ENCODE peak calls at places on chromosomes 7 and 10, in five cellular contexts. One of them, this sample, is unnamed.
A peak's percentile ranks its signal among the peaks of the same experiment; 100 is the strongest.

GRCh38 chr7:131327049-131327625 is 539 bp upstream of the MKLN1 start:
- DNase-seq in psoas muscle: no peak
- DNase-seq in MM.1S: no peak
- DNase-seq in SK-N-SH: peak; percentile 74
- DNase-seq in A673: peak; percentile 57
- DNase-seq in this sample: peak; percentile 74

GRCh38 chr10:130707389-130707979 is 571.3 kb downstream of the GLRX3 start:
- DNase-seq in psoas muscle: no peak
- DNase-seq in MM.1S: no peak
- DNase-seq in A673: peak; percentile 14
- DNase-seq in SK-N-SH: no peak
- DNase-seq in this sample: no peak

GRCh38 chr10:7438196-7438986 is 27.6 kb upstream of the SFMBT2 start:
- DNase-seq in MM.1S: no peak
- DNase-seq in psoas muscle: no peak
- DNase-seq in A673: peak; percentile 24
- DNase-seq in SK-N-SH: peak; percentile 52
- DNase-seq in this sample: no peak

GRCh38 chr7:17965600-17965999 is 25.3 kb upstream of the SNX13 start:
- DNase-seq in MM.1S: no peak
- DNase-seq in psoas muscle: no peak
- DNase-seq in SK-N-SH: no peak
- DNase-seq in A673: no peak
- DNase-seq in this sample: no peak

GRCh38 chr10:12081879-12082560 is 13.3 kb downstream of the DHTKD1 start:
- DNase-seq in SK-N-SH: no peak
- DNase-seq in psoas muscle: no peak
- DNase-seq in MM.1S: no peak
- DNase-seq in A673: no peak
- DNase-seq in this sample: no peak

GRCh38 chr7:44398953-44399574 is 73.7 kb upstream of the CAMK2B start:
- DNase-seq in A673: peak; percentile 90
- DNase-seq in SK-N-SH: no peak
- DNase-seq in MM.1S: no peak
- DNase-seq in psoas muscle: no peak
- DNase-seq in this sample: peak; percentile 76

GRCh38 chr10:131762789-131763696 is 137.8 kb upstream of the PPP2R2D start:
- DNase-seq in psoas muscle: no peak
- DNase-seq in MM.1S: no peak
- DNase-seq in A673: no peak
- DNase-seq in SK-N-SH: no peak
- DNase-seq in this sample: no peak

GRCh38 chr10:30553625-30554442 is 75.7 kb downstream of the LYZL2 start:
- DNase-seq in SK-N-SH: no peak
- DNase-seq in psoas muscle: peak; percentile 67
- DNase-seq in MM.1S: no peak
- DNase-seq in A673: peak; percentile 75
- DNase-seq in this sample: no peak

DNA sequence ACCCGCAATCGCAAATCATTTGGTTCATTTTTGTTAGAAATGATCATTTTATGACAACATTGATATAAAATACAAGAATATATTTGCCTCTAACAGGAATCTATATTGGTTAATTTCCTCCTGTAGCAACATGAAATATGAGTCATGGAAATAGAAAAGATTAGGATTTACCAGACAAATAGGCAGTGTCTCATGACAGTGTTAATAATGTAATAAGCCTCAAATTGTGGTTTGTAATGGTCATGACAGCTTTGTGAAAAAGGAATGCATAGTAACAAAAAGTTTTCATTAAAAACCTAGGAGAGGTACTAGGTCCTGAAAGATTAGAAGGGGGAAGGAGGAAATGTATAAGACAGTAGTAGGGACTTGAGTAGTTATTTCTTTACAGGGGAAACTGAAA is 7.9 kb upstream of the SLK start:
- DNase-seq in MM.1S: no peak
- DNase-seq in SK-N-SH: no peak
- DNase-seq in psoas muscle: no peak
- DNase-seq in A673: no peak
- DNase-seq in this sample: no peak
- H3K4me1 ChIP-seq in MM.1S: no peaks in the 10 kb centered on the region
- H3K4me1 ChIP-seq in SK-N-SH: no peaks in the 10 kb centered on the region
- H3K4me1 ChIP-seq in psoas muscle: peaks cover 14% of the 10 kb centered on the region
- H3K4me1 ChIP-seq in A673: no peaks in the 10 kb centered on the region
- H3K4me1 ChIP-seq in this sample: no peaks in the 10 kb centered on the region

DNA sequence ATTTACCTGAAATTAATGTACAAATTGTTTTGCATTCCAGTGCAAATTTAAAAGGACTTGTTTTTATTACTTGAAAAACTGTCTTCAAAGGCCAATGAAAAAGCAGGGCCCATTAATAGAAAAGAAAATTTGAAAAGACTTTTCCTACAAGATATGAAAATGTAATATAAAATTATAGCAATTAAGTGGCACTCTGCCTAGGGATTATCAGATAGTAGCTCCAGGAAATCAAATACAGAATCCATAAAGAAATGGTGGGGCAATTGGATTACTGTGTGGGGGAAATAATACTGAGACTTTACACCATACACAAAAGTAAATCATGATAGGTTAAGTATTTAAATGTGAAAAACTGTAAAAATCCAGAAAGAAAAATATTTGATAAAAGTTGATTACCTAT is 89.7 kb downstream of the GLCCI1 start:
- DNase-seq in A673: no peak
- DNase-seq in psoas muscle: no peak
- DNase-seq in MM.1S: no peak
- DNase-seq in SK-N-SH: peak; percentile 54
- DNase-seq in this sample: no peak
- H3K4me3 ChIP-seq in A673: no peak overlapping the region
- H3K4me3 ChIP-seq in psoas muscle: no peak overlapping the region
- H3K4me3 ChIP-seq in MM.1S: no peak overlapping the region
- H3K4me3 ChIP-seq in SK-N-SH: no peak overlapping the region
- H3K4me3 ChIP-seq in this sample: no peak overlapping the region

DNA sequence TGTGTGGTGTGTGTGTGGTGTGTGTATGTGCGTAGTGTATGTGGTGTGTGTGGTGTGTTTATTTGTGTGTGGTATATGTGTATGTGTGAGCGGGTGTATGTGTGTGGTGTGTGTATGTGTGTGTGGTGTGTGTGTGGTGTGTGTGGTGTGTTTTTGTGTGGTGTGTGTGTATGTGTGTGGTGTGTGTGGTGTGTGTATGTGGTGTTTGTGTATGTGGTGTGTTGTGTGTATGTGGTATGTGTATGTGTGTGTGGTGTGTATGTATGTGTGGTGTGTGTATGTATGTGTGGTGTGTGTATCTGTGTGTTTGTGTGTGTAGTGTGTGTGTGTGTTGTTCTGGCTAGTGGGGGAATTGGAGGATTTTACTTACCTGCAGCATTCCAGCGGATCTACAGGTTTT is 427.4 kb downstream of the PAXIP1 start:
- DNase-seq in psoas muscle: no peak
- DNase-seq in A673: no peak
- DNase-seq in MM.1S: no peak
- DNase-seq in SK-N-SH: no peak
- DNase-seq in this sample: no peak
- H3K27me3 ChIP-seq in psoas muscle: no peaks in the 10 kb centered on the region
- H3K27me3 ChIP-seq in A673: no peaks in the 10 kb centered on the region
- H3K27me3 ChIP-seq in MM.1S: no peaks in the 10 kb centered on the region
- H3K27me3 ChIP-seq in SK-N-SH: no peaks in the 10 kb centered on the region
- H3K27me3 ChIP-seq in this sample: no peaks in the 10 kb centered on the region

GRCh38 chr10:43156590-43157340 is 18.5 kb downstream of the CSGALNACT2 start:
- DNase-seq in A673: no peak
- DNase-seq in psoas muscle: no peak
- DNase-seq in SK-N-SH: no peak
- DNase-seq in MM.1S: no peak
- DNase-seq in this sample: no peak
- H3K4me1 ChIP-seq in A673: peaks cover under 1% of the 10 kb centered on the region
- H3K4me1 ChIP-seq in psoas muscle: peaks cover 10% of the 10 kb centered on the region
- H3K4me1 ChIP-seq in SK-N-SH: peaks cover 5% of the 10 kb centered on the region
- H3K4me1 ChIP-seq in MM.1S: no peaks in the 10 kb centered on the region
- H3K4me1 ChIP-seq in this sample: no peaks in the 10 kb centered on the region

DNA sequence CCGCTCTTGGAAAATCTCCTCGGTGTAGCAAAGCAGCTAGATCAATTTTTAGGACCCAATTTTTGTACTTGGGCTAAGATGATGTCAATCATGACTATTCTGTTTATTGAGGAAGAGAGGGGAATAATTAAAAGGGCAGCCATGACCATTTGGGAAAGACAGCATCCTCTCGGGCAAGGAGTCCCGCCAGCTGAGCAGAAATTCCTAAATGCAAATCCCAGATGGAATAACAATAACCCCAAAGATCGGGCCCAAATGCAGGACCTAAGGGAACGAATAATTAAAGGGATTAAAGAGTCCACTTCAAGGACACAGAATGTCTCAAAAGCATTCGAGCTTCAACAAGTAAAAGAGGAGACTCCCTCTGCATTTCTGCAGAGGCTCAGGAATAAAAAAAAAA is 18.7 kb downstream of the COL17A1 start:
- DNase-seq in A673: no peak
- DNase-seq in MM.1S: no peak
- DNase-seq in SK-N-SH: no peak
- DNase-seq in psoas muscle: no peak
- DNase-seq in this sample: no peak
- H3K4me3 ChIP-seq in A673: no peak overlapping the region
- H3K4me3 ChIP-seq in MM.1S: no peak overlapping the region
- H3K4me3 ChIP-seq in SK-N-SH: no peak overlapping the region
- H3K4me3 ChIP-seq in psoas muscle: no peak overlapping the region
- H3K4me3 ChIP-seq in this sample: no peak overlapping the region

GRCh38 chr10:61454541-61454940 is 1.4 kb upstream of the TMEM26 start:
- DNase-seq in A673: no peak
- DNase-seq in MM.1S: no peak
- DNase-seq in psoas muscle: no peak
- DNase-seq in SK-N-SH: no peak
- DNase-seq in this sample: no peak
- H3K27me3 ChIP-seq in A673: no peaks in the 10 kb centered on the region
- H3K27me3 ChIP-seq in MM.1S: no peaks in the 10 kb centered on the region
- H3K27me3 ChIP-seq in psoas muscle: peaks cover 21% of the 10 kb centered on the region
- H3K27me3 ChIP-seq in SK-N-SH: no peaks in the 10 kb centered on the region
- H3K27me3 ChIP-seq in this sample: no peaks in the 10 kb centered on the region

DNA sequence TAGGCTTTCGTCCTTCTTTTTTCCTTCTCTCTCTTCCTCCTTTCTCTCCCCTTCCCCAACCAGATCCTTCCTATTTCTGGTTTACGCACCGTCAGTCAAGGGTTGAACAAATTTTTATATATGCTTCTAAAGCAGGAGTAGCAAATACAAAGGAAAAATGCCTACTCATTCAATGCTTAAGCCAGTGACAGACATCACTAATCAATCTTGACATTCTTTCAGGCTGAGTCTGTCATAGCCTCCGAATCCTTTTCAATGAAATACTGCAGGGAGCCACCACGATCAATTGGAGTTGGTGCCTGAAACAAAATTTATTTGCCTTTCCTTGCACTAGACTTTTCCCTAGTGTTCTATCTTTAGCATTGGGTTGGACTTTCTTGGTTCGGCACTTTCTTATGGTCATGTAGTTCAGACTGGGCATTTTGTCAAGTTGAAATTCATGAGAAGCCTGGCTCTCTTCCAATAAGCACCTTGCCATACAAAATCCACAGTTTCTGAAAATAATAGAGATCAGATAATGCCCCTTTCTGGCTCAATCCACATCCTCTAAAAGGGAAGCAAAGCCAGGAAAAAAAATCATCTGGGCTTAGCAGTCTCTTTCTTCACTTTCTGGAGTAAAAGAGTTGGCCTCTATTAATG is 239.5 kb upstream of the PLXNA4 start:
- DNase-seq in SK-N-SH: no peak
- DNase-seq in psoas muscle: no peak
- DNase-seq in A673: peak; percentile 45
- DNase-seq in MM.1S: no peak
- DNase-seq in this sample: no peak
- H3K4me1 ChIP-seq in SK-N-SH: peaks cover 12% of the 10 kb centered on the region
- H3K4me1 ChIP-seq in psoas muscle: peaks cover 13% of the 10 kb centered on the region
- H3K4me1 ChIP-seq in A673: peaks cover 13% of the 10 kb centered on the region
- H3K4me1 ChIP-seq in MM.1S: no peaks in the 10 kb centered on the region
- H3K4me1 ChIP-seq in this sample: no peaks in the 10 kb centered on the region

DNA sequence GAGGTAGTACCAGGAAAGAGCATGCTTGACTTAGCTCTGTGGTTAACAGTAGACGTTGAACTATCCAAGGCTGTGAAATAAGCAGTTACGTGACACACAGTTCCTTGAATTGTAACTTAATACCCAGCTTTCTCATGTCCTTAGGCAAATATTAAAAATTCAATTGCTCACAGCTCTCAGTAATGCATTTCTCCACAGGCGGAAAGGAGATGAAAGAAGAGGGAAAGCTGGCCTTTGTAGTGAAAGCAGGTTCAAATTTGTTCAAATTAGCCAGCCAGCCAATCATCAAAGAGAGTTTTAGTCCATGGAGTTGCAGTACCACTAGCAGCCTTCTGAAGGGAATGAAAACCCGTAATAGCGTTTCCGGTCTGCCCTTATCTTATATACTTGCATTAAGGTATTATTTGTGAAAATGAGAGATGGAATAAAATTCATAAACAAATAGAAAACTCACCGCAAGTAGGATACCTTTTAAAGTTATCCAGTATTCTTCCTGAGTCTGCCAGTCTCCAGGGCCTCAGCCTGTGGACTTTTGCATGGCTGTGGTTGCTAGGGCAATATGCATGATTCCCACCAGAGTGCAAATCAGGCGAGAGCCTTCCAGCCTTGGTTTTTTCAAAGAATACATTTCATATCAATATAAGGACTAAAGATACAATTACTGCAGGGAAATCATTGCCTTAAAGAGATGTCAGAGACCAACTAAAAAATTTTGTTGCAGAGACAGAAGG is 795.5 kb downstream of the TNS3 start:
- DNase-seq in SK-N-SH: no peak
- DNase-seq in psoas muscle: no peak
- DNase-seq in A673: peak; percentile 34
- DNase-seq in MM.1S: no peak
- DNase-seq in this sample: no peak
- H3K4me3 ChIP-seq in SK-N-SH: no peak overlapping the region
- H3K4me3 ChIP-seq in psoas muscle: no peak overlapping the region
- H3K4me3 ChIP-seq in A673: no peak overlapping the region
- H3K4me3 ChIP-seq in MM.1S: no peak overlapping the region
- H3K4me3 ChIP-seq in this sample: no peak overlapping the region